ENCODE peak calls at places on chromosomes 7 and 10, in seven cellular contexts. One of them, this sample, is unnamed.

GRCh38 chr10:129851941-129852650 is 112.0 kb downstream of the EBF3 start:
- DNase-seq in BJ: no peak
- DNase-seq in hepatocyte: no peak
- DNase-seq in uterus: no peak
- DNase-seq in CD8-positive, alpha-beta T cell: no peak
- DNase-seq in dorsolateral prefrontal cortex: no peak
- DNase-seq in body of pancreas: no peak
- DNase-seq in this sample: no peak

GRCh38 chr7:12494354-12495024 is 76.0 kb upstream of the SCIN start:
- DNase-seq in uterus: no peak
- DNase-seq in dorsolateral prefrontal cortex: no peak
- DNase-seq in hepatocyte: no peak
- DNase-seq in CD8-positive, alpha-beta T cell: no peak
- DNase-seq in body of pancreas: no peak
- DNase-seq in BJ: no peak
- DNase-seq in this sample: no peak

GRCh38 chr7:116671681-116672595 is at the start of gene MET:
- DNase-seq in hepatocyte: peak; percentile 90
- DNase-seq in CD8-positive, alpha-beta T cell: no peak
- DNase-seq in body of pancreas: peak; percentile 92
- DNase-seq in BJ: no peak
- DNase-seq in dorsolateral prefrontal cortex: peak; percentile 71
- DNase-seq in uterus: peak; percentile 57
- DNase-seq in this sample: no peak

GRCh38 chr10:17023386-17024298 is 106.0 kb downstream of the CUBN start:
- DNase-seq in hepatocyte: peak; percentile 75
- DNase-seq in body of pancreas: peak; percentile 30
- DNase-seq in BJ: peak; percentile 97
- DNase-seq in dorsolateral prefrontal cortex: no peak
- DNase-seq in CD8-positive, alpha-beta T cell: peak; percentile 70
- DNase-seq in uterus: peak; percentile 74
- DNase-seq in this sample: peak; percentile 89

GRCh38 chr10:93475871-93476270 is 6.3 kb downstream of the MYOF start:
- DNase-seq in CD8-positive, alpha-beta T cell: no peak
- DNase-seq in body of pancreas: no peak
- DNase-seq in hepatocyte: no peak
- DNase-seq in uterus: no peak
- DNase-seq in dorsolateral prefrontal cortex: no peak
- DNase-seq in BJ: no peak
- DNase-seq in this sample: no peak

GRCh38 chr7:28582226-28582625 is 169.9 kb downstream of the CREB5 start:
- DNase-seq in dorsolateral prefrontal cortex: no peak
- DNase-seq in uterus: no peak
- DNase-seq in body of pancreas: no peak
- DNase-seq in CD8-positive, alpha-beta T cell: no peak
- DNase-seq in BJ: no peak
- DNase-seq in hepatocyte: no peak
- DNase-seq in this sample: no peak

GRCh38 chr10:484441-484924 is 205.0 kb downstream of the DIP2C start:
- DNase-seq in BJ: no peak
- DNase-seq in CD8-positive, alpha-beta T cell: peak; percentile 64
- DNase-seq in hepatocyte: no peak
- DNase-seq in body of pancreas: peak; percentile 48
- DNase-seq in uterus: no peak
- DNase-seq in dorsolateral prefrontal cortex: no peak
- DNase-seq in this sample: no peak

GRCh38 chr10:76429642-76430041 is 998.2 kb downstream of the LRMDA start:
- DNase-seq in uterus: no peak
- DNase-seq in BJ: no peak
- DNase-seq in CD8-positive, alpha-beta T cell: no peak
- DNase-seq in hepatocyte: no peak
- DNase-seq in dorsolateral prefrontal cortex: peak; percentile 17
- DNase-seq in body of pancreas: peak; percentile 22
- DNase-seq in this sample: no peak

GRCh38 chr10:51468424-51468823 is 231.0 kb downstream of the CSTF2T start:
- DNase-seq in CD8-positive, alpha-beta T cell: no peak
- DNase-seq in hepatocyte: no peak
- DNase-seq in uterus: no peak
- DNase-seq in dorsolateral prefrontal cortex: no peak
- DNase-seq in BJ: no peak
- DNase-seq in body of pancreas: no peak
- DNase-seq in this sample: no peak

GRCh38 chr7:101940830-101941229 is 123.4 kb downstream of the CUX1 start:
- DNase-seq in BJ: no peak
- DNase-seq in dorsolateral prefrontal cortex: no peak
- DNase-seq in hepatocyte: peak; percentile 63
- DNase-seq in uterus: no peak
- DNase-seq in CD8-positive, alpha-beta T cell: no peak
- DNase-seq in body of pancreas: peak; percentile 48
- DNase-seq in this sample: no peak

GRCh38 chr10:64430690-64431323 is 909.6 kb downstream of the REEP3 start:
- DNase-seq in dorsolateral prefrontal cortex: peak; percentile 46
- DNase-seq in uterus: no peak
- DNase-seq in BJ: no peak
- DNase-seq in hepatocyte: peak; percentile 50
- DNase-seq in CD8-positive, alpha-beta T cell: no peak
- DNase-seq in body of pancreas: peak; percentile 37
- DNase-seq in this sample: no peak

GRCh38 chr7:128831994-128832879 is 2.0 kb downstream of the FLNC start:
- DNase-seq in BJ: no peak
- DNase-seq in body of pancreas: no peak
- DNase-seq in dorsolateral prefrontal cortex: no peak
- DNase-seq in uterus: peak; percentile 59
- DNase-seq in CD8-positive, alpha-beta T cell: no peak
- DNase-seq in hepatocyte: peak; percentile 69
- DNase-seq in this sample: no peak

GRCh38 chr7:27091125-27091524 is 4.7 kb downstream of the HOXA1 start:
- DNase-seq in hepatocyte: no peak
- DNase-seq in uterus: no peak
- DNase-seq in dorsolateral prefrontal cortex: no peak
- DNase-seq in CD8-positive, alpha-beta T cell: no peak
- DNase-seq in BJ: no peak
- DNase-seq in body of pancreas: no peak
- DNase-seq in this sample: no peak
- H3K4me3 ChIP-seq in hepatocyte: no peak overlapping the region
- H3K4me3 ChIP-seq in uterus: no peak overlapping the region
- H3K4me3 ChIP-seq in dorsolateral prefrontal cortex: no peak overlapping the region
- H3K4me3 ChIP-seq in CD8-positive, alpha-beta T cell: no peak overlapping the region
- H3K4me3 ChIP-seq in BJ: no peak overlapping the region
- H3K4me3 ChIP-seq in body of pancreas: no peak overlapping the region
- H3K4me3 ChIP-seq in this sample: no peak overlapping the region

GRCh38 chr7:378551-379455 is 88.8 kb downstream of the FOXL3 start:
- DNase-seq in uterus: peak; percentile 14
- DNase-seq in BJ: no peak
- DNase-seq in body of pancreas: peak; percentile 32
- DNase-seq in hepatocyte: no peak
- DNase-seq in CD8-positive, alpha-beta T cell: peak; percentile 47
- DNase-seq in dorsolateral prefrontal cortex: peak; percentile 8
- DNase-seq in this sample: no peak
- H3K4me3 ChIP-seq in uterus: no peak overlapping the region
- H3K4me3 ChIP-seq in BJ: peak overlapping the region; percentile 16
- H3K4me3 ChIP-seq in body of pancreas: no peak overlapping the region
- H3K4me3 ChIP-seq in hepatocyte: no peak overlapping the region
- H3K4me3 ChIP-seq in CD8-positive, alpha-beta T cell: no peak overlapping the region
- H3K4me3 ChIP-seq in dorsolateral prefrontal cortex: peak overlapping the region; percentile 44
- H3K4me3 ChIP-seq in this sample: no peak overlapping the region

GRCh38 chr10:112191223-112191622 is 7.7 kb upstream of the GPAM start:
- DNase-seq in uterus: no peak
- DNase-seq in BJ: no peak
- DNase-seq in body of pancreas: no peak
- DNase-seq in hepatocyte: no peak
- DNase-seq in CD8-positive, alpha-beta T cell: no peak
- DNase-seq in dorsolateral prefrontal cortex: no peak
- DNase-seq in this sample: no peak

GRCh38 chr10:112187527-112187926 is 4.0 kb upstream of the GPAM start:
- DNase-seq in BJ: no peak
- DNase-seq in dorsolateral prefrontal cortex: no peak
- DNase-seq in body of pancreas: no peak
- DNase-seq in uterus: no peak
- DNase-seq in CD8-positive, alpha-beta T cell: no peak
- DNase-seq in hepatocyte: no peak
- DNase-seq in this sample: no peak

GRCh38 chr10:112185959-112186358 is 2.4 kb upstream of the GPAM start:
- DNase-seq in dorsolateral prefrontal cortex: no peak
- DNase-seq in hepatocyte: no peak
- DNase-seq in CD8-positive, alpha-beta T cell: no peak
- DNase-seq in BJ: no peak
- DNase-seq in body of pancreas: no peak
- DNase-seq in uterus: no peak
- DNase-seq in this sample: no peak

GRCh38 chr10:112191791-112192190 is 8.2 kb upstream of the GPAM start:
- DNase-seq in dorsolateral prefrontal cortex: no peak
- DNase-seq in BJ: no peak
- DNase-seq in body of pancreas: no peak
- DNase-seq in uterus: no peak
- DNase-seq in CD8-positive, alpha-beta T cell: no peak
- DNase-seq in hepatocyte: no peak
- DNase-seq in this sample: no peak

DNA sequence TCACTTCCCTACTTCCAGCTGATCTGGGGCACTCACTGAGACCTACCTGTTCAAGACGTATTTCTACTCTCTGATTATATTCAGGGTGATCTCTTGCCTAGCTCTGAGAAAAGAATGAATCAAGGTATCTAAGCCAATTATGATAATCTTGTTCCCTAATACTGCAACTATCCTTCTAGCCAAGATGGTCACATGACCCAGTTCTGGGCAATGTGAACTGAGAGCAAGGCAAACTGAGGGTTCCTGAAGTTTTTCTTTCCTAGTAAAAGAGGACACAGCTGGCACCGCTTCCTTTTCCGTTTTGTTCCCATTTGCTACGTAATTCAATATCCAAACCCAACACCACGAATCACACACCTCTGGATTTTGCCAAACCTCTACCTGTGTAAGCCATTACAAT is 5.9 kb upstream of the GPAM start:
- DNase-seq in CD8-positive, alpha-beta T cell: no peak
- DNase-seq in body of pancreas: no peak
- DNase-seq in hepatocyte: no peak
- DNase-seq in uterus: no peak
- DNase-seq in BJ: no peak
- DNase-seq in dorsolateral prefrontal cortex: peak; percentile 25
- DNase-seq in this sample: no peak
- H3K4me3 ChIP-seq in CD8-positive, alpha-beta T cell: no peak overlapping the region
- H3K4me3 ChIP-seq in body of pancreas: no peak overlapping the region
- H3K4me3 ChIP-seq in hepatocyte: no peak overlapping the region
- H3K4me3 ChIP-seq in uterus: no peak overlapping the region
- H3K4me3 ChIP-seq in BJ: no peak overlapping the region
- H3K4me3 ChIP-seq in dorsolateral prefrontal cortex: no peak overlapping the region
- H3K4me3 ChIP-seq in this sample: no peak overlapping the region

GRCh38 chr7:25750738-25751529 is 401.1 kb upstream of the NFE2L3 start:
- DNase-seq in uterus: no peak
- DNase-seq in body of pancreas: no peak
- DNase-seq in hepatocyte: no peak
- DNase-seq in BJ: no peak
- DNase-seq in dorsolateral prefrontal cortex: peak; percentile 22
- DNase-seq in CD8-positive, alpha-beta T cell: no peak
- DNase-seq in this sample: no peak
- H3K4me3 ChIP-seq in uterus: no peak overlapping the region
- H3K4me3 ChIP-seq in body of pancreas: no peak overlapping the region
- H3K4me3 ChIP-seq in hepatocyte: no peak overlapping the region
- H3K4me3 ChIP-seq in BJ: no peak overlapping the region
- H3K4me3 ChIP-seq in dorsolateral prefrontal cortex: peak overlapping the region; percentile 11
- H3K4me3 ChIP-seq in CD8-positive, alpha-beta T cell: no peak overlapping the region
- H3K4me3 ChIP-seq in this sample: no peak overlapping the region

GRCh38 chr7:123752534-123752933 is 3.7 kb upstream of the WASL start:
- DNase-seq in hepatocyte: no peak
- DNase-seq in CD8-positive, alpha-beta T cell: no peak
- DNase-seq in BJ: no peak
- DNase-seq in body of pancreas: no peak
- DNase-seq in uterus: no peak
- DNase-seq in dorsolateral prefrontal cortex: no peak
- DNase-seq in this sample: no peak
- H3K4me3 ChIP-seq in hepatocyte: no peak overlapping the region
- H3K4me3 ChIP-seq in CD8-positive, alpha-beta T cell: no peak overlapping the region
- H3K4me3 ChIP-seq in BJ: no peak overlapping the region
- H3K4me3 ChIP-seq in body of pancreas: no peak overlapping the region
- H3K4me3 ChIP-seq in uterus: no peak overlapping the region
- H3K4me3 ChIP-seq in dorsolateral prefrontal cortex: no peak overlapping the region
- H3K4me3 ChIP-seq in this sample: no peak overlapping the region

GRCh38 chr10:13099144-13099665 is 758 bp upstream of the OPTN start:
- DNase-seq in BJ: no peak
- DNase-seq in hepatocyte: peak; percentile 84
- DNase-seq in uterus: peak; percentile 58
- DNase-seq in CD8-positive, alpha-beta T cell: peak; percentile 63
- DNase-seq in dorsolateral prefrontal cortex: peak; percentile 68
- DNase-seq in body of pancreas: peak; percentile 21
- DNase-seq in this sample: peak; percentile 55
- H3K4me3 ChIP-seq in BJ: peak overlapping the region; percentile 95
- H3K4me3 ChIP-seq in hepatocyte: peak overlapping the region; percentile 100
- H3K4me3 ChIP-seq in uterus: peak overlapping the region; percentile 54
- H3K4me3 ChIP-seq in CD8-positive, alpha-beta T cell: peak overlapping the region; percentile 62
- H3K4me3 ChIP-seq in dorsolateral prefrontal cortex: peak overlapping the region; percentile 81
- H3K4me3 ChIP-seq in body of pancreas: peak overlapping the region; percentile 78
- H3K4me3 ChIP-seq in this sample: peak overlapping the region; percentile 65

GRCh38 chr10:124094419-124094785 is 1.0 kb upstream of the CHST15 start:
- DNase-seq in BJ: no peak
- DNase-seq in body of pancreas: no peak
- DNase-seq in dorsolateral prefrontal cortex: no peak
- DNase-seq in uterus: no peak
- DNase-seq in hepatocyte: no peak
- DNase-seq in CD8-positive, alpha-beta T cell: no peak
- DNase-seq in this sample: no peak
- H3K4me3 ChIP-seq in BJ: no peak overlapping the region
- H3K4me3 ChIP-seq in body of pancreas: no peak overlapping the region
- H3K4me3 ChIP-seq in dorsolateral prefrontal cortex: peak overlapping the region; percentile 54
- H3K4me3 ChIP-seq in uterus: no peak overlapping the region
- H3K4me3 ChIP-seq in hepatocyte: no peak overlapping the region
- H3K4me3 ChIP-seq in CD8-positive, alpha-beta T cell: no peak overlapping the region
- H3K4me3 ChIP-seq in this sample: no peak overlapping the region

GRCh38 chr10:124388476-124388822 is 30.3 kb downstream of the OAT start:
- DNase-seq in BJ: no peak
- DNase-seq in hepatocyte: no peak
- DNase-seq in uterus: no peak
- DNase-seq in body of pancreas: no peak
- DNase-seq in dorsolateral prefrontal cortex: no peak
- DNase-seq in CD8-positive, alpha-beta T cell: no peak
- DNase-seq in this sample: no peak
- H3K4me3 ChIP-seq in BJ: peak overlapping the region; percentile 28
- H3K4me3 ChIP-seq in hepatocyte: no peak overlapping the region
- H3K4me3 ChIP-seq in uterus: no peak overlapping the region
- H3K4me3 ChIP-seq in body of pancreas: no peak overlapping the region
- H3K4me3 ChIP-seq in dorsolateral prefrontal cortex: peak overlapping the region; percentile 84
- H3K4me3 ChIP-seq in CD8-positive, alpha-beta T cell: peak overlapping the region; percentile 60
- H3K4me3 ChIP-seq in this sample: no peak overlapping the region

DNA sequence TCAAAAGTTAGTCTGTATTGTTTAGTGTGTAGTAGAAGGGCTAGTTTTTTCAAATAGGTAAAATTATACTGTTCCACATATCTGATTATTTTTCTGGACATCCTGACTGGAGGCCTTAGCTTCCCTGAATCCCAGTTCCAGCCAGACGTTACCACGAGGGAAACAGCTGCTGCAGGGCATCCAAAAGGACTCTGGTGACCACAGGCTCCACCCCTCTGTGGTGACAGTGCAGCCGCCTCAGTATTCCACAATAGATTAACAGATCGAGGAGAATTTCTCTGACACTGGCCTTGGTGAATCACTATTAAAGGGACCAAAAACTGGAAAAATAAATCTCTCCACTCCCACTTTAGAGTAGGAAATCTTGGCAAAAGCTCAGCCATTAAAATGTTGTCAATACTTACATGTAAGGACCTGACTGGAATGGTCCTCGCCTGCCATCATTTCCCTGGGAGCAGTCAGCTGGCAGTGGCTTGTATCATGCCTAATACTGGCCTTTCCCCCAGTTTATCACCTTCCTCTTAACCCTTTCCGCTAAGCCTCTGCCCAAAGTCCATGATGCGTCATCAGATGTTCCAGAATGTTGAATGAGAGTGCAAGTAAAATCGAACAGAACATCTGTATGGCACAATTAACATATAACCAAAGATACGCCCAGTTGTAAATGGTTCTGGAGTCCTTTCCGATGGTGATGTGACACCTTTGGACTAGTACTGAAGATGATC is 31.6 kb downstream of the ENO4 start:
- DNase-seq in CD8-positive, alpha-beta T cell: no peak
- DNase-seq in BJ: no peak
- DNase-seq in uterus: no peak
- DNase-seq in hepatocyte: no peak
- DNase-seq in body of pancreas: no peak
- DNase-seq in dorsolateral prefrontal cortex: peak; percentile 55
- DNase-seq in this sample: no peak
- H3K4me3 ChIP-seq in CD8-positive, alpha-beta T cell: no peak overlapping the region
- H3K4me3 ChIP-seq in BJ: no peak overlapping the region
- H3K4me3 ChIP-seq in uterus: no peak overlapping the region
- H3K4me3 ChIP-seq in hepatocyte: no peak overlapping the region
- H3K4me3 ChIP-seq in body of pancreas: no peak overlapping the region
- H3K4me3 ChIP-seq in dorsolateral prefrontal cortex: no peak overlapping the region
- H3K4me3 ChIP-seq in this sample: no peak overlapping the region